ENCODE peak calls at places on chromosomes 6 and 20, in six cellular contexts. B, K, I, H, V and Y are unnamed samples.

GRCh38 chr20:53146201-53146891 is 174.2 kb downstream of the TSHZ2 start:
- DNase-seq in V (no peak), I (no peak), B (no peak), K (peak; percentile 61), H (no peak), Y (no peak)

GRCh38 chr6:168159503-168159902 is 80.5 kb upstream of the FRMD1 start:
- DNase-seq in V (no peak), I (peak; percentile 4), H (no peak), K (peak; percentile 2), B (no peak), Y (no peak)

GRCh38 chr20:64108731-64109389 is 1.5 kb upstream of the NPBWR2 start:
- DNase-seq in H (no peak), V (no peak), B (no peak), I (no peak), K (no peak), Y (no peak)

GRCh38 chr6:142855877-142856606 is 88.9 kb downstream of the HIVEP2 start:
- DNase-seq in I (no peak), K (no peak), V (no peak), H (no peak), B (no peak), Y (no peak)

GRCh38 chr6:15527838-15528617 is 134.8 kb downstream of the DTNBP1 start:
- DNase-seq in V (no peak), B (peak; percentile 22), H (peak; percentile 21), K (no peak), I (no peak), Y (peak; percentile 24)

GRCh38 chr6:73675466-73676098 is 20.4 kb upstream of the CD109 start:
- DNase-seq in I (peak; percentile 18), V (peak; percentile 84), B (peak; percentile 80), H (peak; percentile 84), K (peak; percentile 85), Y (peak; percentile 69)

GRCh38 chr6:90610671-90611542 is 24.0 kb upstream of the MAP3K7 start:
- DNase-seq in I (peak; percentile 14), K (peak; percentile 76), B (peak; percentile 25), V (no peak), H (peak; percentile 20), Y (peak; percentile 11)

GRCh38 chr20:11671015-11671511 is 246.6 kb upstream of the BTBD3 start:
- DNase-seq in B (no peak), V (no peak), K (no peak), I (no peak), H (no peak), Y (no peak)

GRCh38 chr20:51185277-51185676 is 162.4 kb upstream of the KCNG1 start:
- DNase-seq in V (peak; percentile 48), I (no peak), K (no peak), B (no peak), H (peak; percentile 14), Y (peak; percentile 29)

GRCh38 chr6:72941751-72942150 is 283.5 kb downstream of the KHDC1L start:
- DNase-seq in H (no peak), B (no peak), I (no peak), K (no peak), V (no peak), Y (no peak)

GRCh38 chr20:19723834-19724430 is 34.1 kb upstream of the RIN2 start:
- DNase-seq in B (no peak), I (no peak), H (no peak), K (no peak), V (no peak), Y (no peak)

GRCh38 chr6:111534366-111534765 is 51.3 kb upstream of the REV3L start:
- DNase-seq in B (peak; percentile 9), H (no peak), I (no peak), K (no peak), V (peak; percentile 44), Y (no peak)

GRCh38 chr6:34305982-34306702 is 57.3 kb upstream of the SMIM29 start:
- DNase-seq in I (no peak), H (peak; percentile 15), V (peak; percentile 22), B (no peak), K (no peak), Y (peak; percentile 78)

GRCh38 chr6:48068326-48069191 is 42.4 kb downstream of the PTCHD4 start:
- DNase-seq in K (no peak), H (no peak), V (peak; percentile 20), I (no peak), B (no peak), Y (no peak)

GRCh38 chr20:58340853-58341252 is 31.3 kb downstream of the RAB22A start:
- DNase-seq in B (peak; percentile 58), V (peak; percentile 57), I (no peak), K (no peak), H (peak; percentile 16), Y (peak; percentile 6)

GRCh38 chr20:7375905-7376304 is 564.4 kb downstream of the HAO1 start:
- DNase-seq in B (peak; percentile 4), H (no peak), K (no peak), I (no peak), V (peak; percentile 35), Y (no peak)